ENCODE peak calls at places on chromosomes 2 and 18, in ten cellular contexts. J is Peyer's patch, B is ovary, X is OCI-LY7, G is WERI-Rb-1, I is gastrocnemius medialis, U is heart right ventricle, E is tibial artery, P is fibroblast of lung, H is neural progenitor cell. F is an unnamed sample.

GRCh38 chr2:64787698-64788097 is 134.0 kb upstream of the SERTAD2 start:
- DNase-seq in J (no peak), B (no peak), X (no peak), G (no peak), I (no peak), U (no peak), E (no peak), P (no peak), H (no peak), F (no peak)

GRCh38 chr18:59279722-59280121 is 6.5 kb upstream of the RAX start:
- DNase-seq in J (no peak), B (no peak), X (no peak), G (peak; percentile 94), I (no peak), U (no peak), E (no peak), P (no peak), H (no peak), F (no peak)

GRCh38 chr2:850429-850828 is 100.2 kb upstream of the SNTG2 start:
- DNase-seq in J (no peak), B (no peak), X (no peak), G (no peak), I (no peak), U (no peak), E (no peak), P (no peak), H (no peak), F (no peak)

GRCh38 chr18:24561369-24561768 is 100.9 kb downstream of the HRH4 start:
- DNase-seq in J (no peak), B (no peak), X (no peak), G (no peak), I (no peak), U (no peak), E (no peak), P (no peak), H (no peak), F (no peak)

GRCh38 chr2:143740431-143740830 is 611.2 kb downstream of the ARHGAP15 start:
- DNase-seq in J (no peak), B (no peak), X (no peak), G (no peak), I (no peak), U (no peak), E (no peak), P (no peak), H (no peak), F (no peak)

GRCh38 chr2:109428841-109429710 is 184.7 kb downstream of the SEPTIN10 start:
- DNase-seq in J (no peak), B (no peak), X (no peak), G (no peak), I (no peak), U (no peak), E (no peak), P (no peak), H (no peak), F (no peak)

GRCh38 chr2:135840601-135841000 is 3.6 kb upstream of the LCT start:
- DNase-seq in J (no peak), B (no peak), X (no peak), G (no peak), I (no peak), U (no peak), E (no peak), P (no peak), H (no peak), F (no peak)

GRCh38 chr2:187424156-187424555 is 23.9 kb downstream of the CALCRL start:
- DNase-seq in J (no peak), B (no peak), X (no peak), G (no peak), I (no peak), U (no peak), E (no peak), P (peak; percentile 45), H (no peak), F (no peak)

GRCh38 chr2:55482186-55482945 is 37.2 kb upstream of the CFAP36 start:
- DNase-seq in J (no peak), B (no peak), X (no peak), G (peak; percentile 27), I (no peak), U (no peak), E (no peak), P (peak; percentile 83), H (no peak), F (no peak)

GRCh38 chr2:212177724-212178123 is 360.9 kb downstream of the ERBB4 start:
- DNase-seq in J (no peak), B (no peak), X (no peak), G (no peak), I (no peak), U (no peak), E (no peak), P (no peak), H (peak; percentile 5), F (no peak)
- TF ChIP-seq CTCF in J (no peak), B (no peak), X (peak; percentile 21), G (no peak), I (no peak), U (no peak), E (no peak), P (no peak), H (peak; percentile 48), F (no peak)

GRCh38 chr2:163008642-163009041 is 170.1 kb upstream of the KCNH7 start:
- DNase-seq in J (no peak), B (no peak), X (no peak), G (no peak), I (no peak), U (no peak), E (no peak), P (no peak), H (no peak), F (no peak)
- H3K9me3 ChIP-seq in J (no peaks in the 10 kb centered on the region), B (no peaks in the 10 kb centered on the region), X (no peaks in the 10 kb centered on the region), G (no peaks in the 10 kb centered on the region), I (no peaks in the 10 kb centered on the region), U (no peaks in the 10 kb centered on the region), E (no peaks in the 10 kb centered on the region), P (no peaks in the 10 kb centered on the region), H (no peaks in the 10 kb centered on the region), F (no peaks in the 10 kb centered on the region)

DNA sequence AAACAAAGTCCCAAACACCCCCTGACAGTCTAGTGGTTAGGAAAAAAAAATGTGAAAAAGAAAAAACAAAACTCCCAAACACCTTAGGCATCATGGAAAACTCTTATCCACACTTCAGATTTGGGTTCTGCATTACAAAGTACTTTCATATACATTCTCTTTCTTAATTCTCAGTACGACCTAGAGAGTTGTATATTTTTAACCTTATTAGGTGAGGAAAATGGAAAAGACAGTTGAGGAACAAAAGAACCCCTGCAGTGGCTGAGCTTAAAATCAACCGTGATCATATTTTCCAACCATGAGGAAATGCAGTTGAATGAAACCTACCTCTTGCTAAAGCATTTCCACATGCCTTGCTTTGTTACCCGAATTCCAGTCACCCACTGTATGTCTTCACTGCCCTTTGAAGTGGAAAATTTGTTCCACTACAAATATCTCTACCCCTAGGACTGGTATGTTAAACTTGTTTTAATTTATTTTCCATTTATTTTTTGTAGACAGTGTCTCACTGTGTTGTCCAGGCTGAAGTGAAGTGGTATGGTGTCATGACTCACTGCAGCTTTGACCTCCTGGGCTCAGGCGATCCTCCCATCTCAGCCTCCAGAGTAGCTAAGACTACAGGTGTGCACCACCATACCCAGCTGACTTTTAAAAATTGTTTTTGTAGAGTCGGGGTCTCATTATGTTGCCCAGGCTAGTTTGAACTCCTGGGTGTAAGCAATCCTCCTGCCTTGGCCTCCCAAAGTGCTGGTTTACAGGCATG is 56.9 kb upstream of the LPIN2 start:
- DNase-seq in J (peak; percentile 28), B (no peak), X (no peak), G (no peak), I (no peak), U (no peak), E (no peak), P (no peak), H (no peak), F (no peak)
- H3K27ac ChIP-seq in J (no peak overlapping the region), B (no peak overlapping the region), X (no peak overlapping the region), G (no peak overlapping the region), I (no peak overlapping the region), U (no peak overlapping the region), E (no peak overlapping the region), P (no peak overlapping the region), H (no peak overlapping the region), F (no peak overlapping the region)

DNA sequence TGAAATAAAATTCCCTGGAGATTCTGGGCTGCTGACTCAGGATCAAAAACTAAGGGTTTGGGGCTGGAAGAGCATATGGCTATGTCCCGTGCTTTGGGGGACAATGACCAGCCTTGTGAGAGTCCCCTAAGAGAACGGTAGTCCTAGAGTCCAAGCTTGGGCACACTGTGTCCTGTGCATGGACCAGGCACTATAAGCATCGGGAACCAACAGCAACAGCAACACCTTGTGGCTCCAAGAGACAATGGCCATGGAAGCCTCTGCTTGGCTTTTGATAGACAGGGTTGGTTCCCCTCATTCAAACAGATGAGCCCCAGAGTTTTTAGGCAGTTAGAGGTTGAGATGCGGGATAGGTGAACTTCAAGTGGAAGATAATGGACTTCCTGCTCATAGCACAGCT is 294.4 kb upstream of the CHAC2 start:
- DNase-seq in J (no peak), B (no peak), X (peak; percentile 2), G (peak; percentile 65), I (no peak), U (no peak), E (no peak), P (no peak), H (peak; percentile 28), F (no peak)
- TF ChIP-seq CTCF in J (no peak), B (no peak), X (peak; percentile 40), G (peak; percentile 96), I (no peak), U (peak; percentile 38), E (no peak), P (no peak), H (peak; percentile 27), F (no peak)

DNA sequence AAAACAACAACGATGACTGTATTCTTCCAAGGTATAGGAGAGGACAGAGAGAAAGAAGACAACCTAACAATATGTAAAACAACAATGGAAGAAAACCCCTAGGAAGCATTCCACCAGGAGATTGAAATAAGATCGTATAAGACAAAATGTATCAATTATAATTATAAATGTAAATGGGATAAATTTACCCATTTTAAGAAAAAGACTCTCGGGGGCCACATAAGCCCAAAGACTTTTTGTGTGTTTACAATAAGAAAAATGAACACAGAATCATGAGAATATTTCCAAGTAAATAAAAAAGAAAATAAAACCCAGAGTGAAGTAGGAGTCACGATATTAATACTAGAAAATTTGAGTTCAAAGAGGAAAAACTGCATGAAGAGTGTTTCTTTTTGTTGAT is 126.4 kb downstream of the ASB1 start:
- DNase-seq in J (no peak), B (no peak), X (no peak), G (no peak), I (no peak), U (no peak), E (no peak), P (no peak), H (no peak), F (no peak)
- H3K9me3 ChIP-seq in J (peaks cover 8% of the 10 kb centered on the region), B (no peaks in the 10 kb centered on the region), X (no peaks in the 10 kb centered on the region), G (no peaks in the 10 kb centered on the region), I (no peaks in the 10 kb centered on the region), U (peaks cover 24% of the 10 kb centered on the region), E (no peaks in the 10 kb centered on the region), P (no peaks in the 10 kb centered on the region), H (no peaks in the 10 kb centered on the region), F (no peaks in the 10 kb centered on the region)